ENCODE peak calls at places on chromosomes 16 and 17, in ten cellular contexts. X, H, F, U, R, S, Q, B, I and Y are unnamed samples.

GRCh38 chr17:78484300-78485159 is 92.7 kb downstream of the DNAH17 start:
- DNase-seq in X (no peak), H (no peak), F (peak; percentile 38), U (no peak), R (no peak), S (peak; percentile 95), Q (peak; percentile 67), B (peak; percentile 46), I (no peak), Y (no peak)

GRCh38 chr16:66908762-66909559 is 9.7 kb downstream of the CDH16 start:
- DNase-seq in X (no peak), H (no peak), F (no peak), U (no peak), R (no peak), S (no peak), Q (no peak), B (no peak), I (no peak), Y (no peak)

GRCh38 chr17:46951681-46952080 is 27.4 kb downstream of the RPRML start:
- DNase-seq in X (no peak), H (no peak), F (no peak), U (no peak), R (no peak), S (no peak), Q (no peak), B (no peak), I (no peak), Y (no peak)

GRCh38 chr17:61072648-61073047 is 327.0 kb upstream of the TBX2 start:
- DNase-seq in X (no peak), H (peak; percentile 16), F (no peak), U (no peak), R (no peak), S (no peak), Q (no peak), B (no peak), I (no peak), Y (no peak)

GRCh38 chr16:15482068-15482747 is 47.8 kb downstream of the BMERB1 start:
- DNase-seq in X (peak; percentile 74), H (peak; percentile 94), F (peak; percentile 7), U (no peak), R (no peak), S (no peak), Q (peak; percentile 82), B (no peak), I (peak; percentile 46), Y (peak; percentile 99)

GRCh38 chr17:9291912-9292562 is 270.7 kb downstream of the NTN1 start:
- DNase-seq in X (peak; percentile 72), H (peak; percentile 18), F (peak; percentile 35), U (peak; percentile 6), R (peak; percentile 66), S (peak; percentile 70), Q (peak; percentile 23), B (no peak), I (no peak), Y (peak; percentile 22)

GRCh38 chr17:10516065-10516464 is 2.3 kb downstream of the MYH1 start:
- DNase-seq in X (no peak), H (no peak), F (peak; percentile 1), U (no peak), R (no peak), S (no peak), Q (no peak), B (no peak), I (no peak), Y (no peak)

GRCh38 chr17:49730078-49730786 is 22.5 kb upstream of the SLC35B1 start:
- DNase-seq in X (peak; percentile 87), H (peak; percentile 70), F (no peak), U (no peak), R (peak; percentile 84), S (no peak), Q (no peak), B (no peak), I (no peak), Y (no peak)